ENCODE peak calls at places on chromosomes 6 and 20, in eight cellular contexts. L, M, Y, U, X, O, G and S are unnamed samples.

GRCh38 chr20:54041336-54041735 is 29.1 kb downstream of the BCAS1 start:
- DNase-seq in L (no peak), M (no peak), Y (no peak), U (no peak), X (no peak), O (no peak), G (no peak), S (no peak)

GRCh38 chr6:131952886-131953509 is 1.8 kb upstream of the CCN2 start:
- DNase-seq in L (no peak), M (no peak), Y (no peak), U (no peak), X (no peak), O (no peak), G (no peak), S (no peak)

GRCh38 chr6:53671111-53671510 is 5.6 kb upstream of the KLHL31 start:
- DNase-seq in L (no peak), M (no peak), Y (no peak), U (no peak), X (no peak), O (no peak), G (no peak), S (peak; percentile 44)

GRCh38 chr20:60039526-60039925 is 81.3 kb downstream of the CDH26 start:
- DNase-seq in L (no peak), M (no peak), Y (no peak), U (no peak), X (no peak), O (no peak), G (no peak), S (no peak)

GRCh38 chr6:144613859-144614258 is 328.7 kb downstream of the UTRN start:
- DNase-seq in L (no peak), M (peak; percentile 37), Y (no peak), U (no peak), X (no peak), O (no peak), G (no peak), S (no peak)

GRCh38 chr20:49690899-49691620 is 22.6 kb downstream of the B4GALT5 start:
- DNase-seq in L (no peak), M (no peak), Y (no peak), U (no peak), X (no peak), O (no peak), G (no peak), S (no peak)

GRCh38 chr6:106560966-106561740 is 68.1 kb downstream of the RTN4IP1 start:
- DNase-seq in L (no peak), M (peak; percentile 60), Y (no peak), U (no peak), X (no peak), O (no peak), G (no peak), S (no peak)

GRCh38 chr20:34998331-34998950 is 42.8 kb downstream of the MYH7B start:
- DNase-seq in L (no peak), M (peak; percentile 9), Y (no peak), U (no peak), X (no peak), O (no peak), G (no peak), S (no peak)

GRCh38 chr6:168086616-168087015 is 7.6 kb upstream of the FRMD1 start:
- DNase-seq in L (no peak), M (no peak), Y (peak; percentile 4), U (no peak), X (no peak), O (peak; percentile 31), G (no peak), S (no peak)

GRCh38 chr6:83637953-83638352 is 70.9 kb downstream of the SNAP91 start:
- DNase-seq in L (no peak), M (no peak), Y (no peak), U (no peak), X (no peak), O (no peak), G (no peak), S (no peak)

GRCh38 chr6:98547151-98547550 is 287.2 kb upstream of the POU3F2 start:
- DNase-seq in L (no peak), M (no peak), Y (no peak), U (no peak), X (no peak), O (no peak), G (no peak), S (no peak)

GRCh38 chr20:17611540-17612286 is 41.8 kb downstream of the DSTN start:
- DNase-seq in L (peak; percentile 41), M (peak; percentile 70), Y (no peak), U (no peak), X (no peak), O (peak; percentile 39), G (peak; percentile 5), S (peak; percentile 40)
- H3K4me1 ChIP-seq in L (peaks cover 17% of the 10 kb centered on the region), M (peaks cover 29% of the 10 kb centered on the region), Y (peaks cover 6% of the 10 kb centered on the region), U (peaks cover 18% of the 10 kb centered on the region), X (peaks cover 19% of the 10 kb centered on the region), O (peaks cover 44% of the 10 kb centered on the region), G (peaks cover 16% of the 10 kb centered on the region), S (peaks cover 8% of the 10 kb centered on the region)

DNA sequence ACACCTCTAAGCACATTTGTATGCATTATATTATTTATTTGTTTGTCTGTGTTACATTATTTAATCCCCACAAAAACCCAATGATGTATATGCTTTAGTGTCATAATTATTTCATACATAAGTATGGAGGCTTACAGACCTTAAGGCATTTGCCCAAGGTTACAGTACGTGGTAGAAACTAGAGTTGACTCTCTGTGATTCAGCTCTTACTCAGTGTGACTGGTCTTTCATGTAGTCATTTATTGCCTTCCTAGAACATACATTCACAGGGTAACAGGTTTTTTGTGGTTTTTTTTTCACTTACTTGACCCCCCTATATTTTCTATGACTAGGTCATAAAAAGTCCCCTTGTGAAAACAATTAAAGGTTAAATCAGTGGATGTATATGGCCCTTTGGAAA is 566.8 kb downstream of the TFAP2A start:
- DNase-seq in L (no peak), M (peak; percentile 88), Y (no peak), U (no peak), X (no peak), O (no peak), G (no peak), S (no peak)
- H3K9me3 ChIP-seq in L (no peaks in the 10 kb centered on the region), M (peaks cover 9% of the 10 kb centered on the region), Y (peaks cover 31% of the 10 kb centered on the region), U (peaks cover 37% of the 10 kb centered on the region), X (no peaks in the 10 kb centered on the region), O (no peaks in the 10 kb centered on the region), G (no peaks in the 10 kb centered on the region), S (no peaks in the 10 kb centered on the region)

GRCh38 chr6:37376078-37376743 is 22.4 kb downstream of the RNF8 start:
- DNase-seq in L (no peak), M (no peak), Y (no peak), U (no peak), X (no peak), O (no peak), G (no peak), S (no peak)
- H3K4me1 ChIP-seq in L (no peaks in the 10 kb centered on the region), M (peaks cover 15% of the 10 kb centered on the region), Y (no peaks in the 10 kb centered on the region), U (no peaks in the 10 kb centered on the region), X (peaks cover 15% of the 10 kb centered on the region), O (no peaks in the 10 kb centered on the region), G (no peaks in the 10 kb centered on the region), S (no peaks in the 10 kb centered on the region)

DNA sequence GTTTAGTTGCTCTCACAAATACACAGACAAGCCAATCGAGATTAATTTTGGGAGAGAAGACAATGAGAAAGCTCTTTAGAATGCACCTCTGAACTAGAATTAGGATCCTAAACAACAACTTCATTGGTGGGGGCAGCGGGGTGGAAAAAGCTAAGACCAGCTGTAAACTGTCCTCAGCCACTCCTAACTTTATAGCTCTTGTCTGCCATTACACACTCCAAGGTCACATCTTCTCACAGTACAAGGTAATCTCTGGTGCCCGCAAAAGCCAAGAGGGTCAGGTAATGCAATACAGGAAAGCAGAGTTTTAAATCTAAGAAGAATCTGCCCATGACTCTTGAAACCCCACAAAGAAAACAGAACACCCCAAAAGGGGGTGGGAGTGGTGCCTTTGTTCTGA is 17.8 kb upstream of the IL22RA2 start:
- DNase-seq in L (no peak), M (no peak), Y (no peak), U (no peak), X (no peak), O (no peak), G (no peak), S (no peak)
- H3K9me3 ChIP-seq in L (no peaks in the 10 kb centered on the region), M (peaks cover 7% of the 10 kb centered on the region), Y (peaks cover 5% of the 10 kb centered on the region), U (peaks cover 13% of the 10 kb centered on the region), X (no peaks in the 10 kb centered on the region), O (no peaks in the 10 kb centered on the region), G (no peaks in the 10 kb centered on the region), S (peaks cover 3% of the 10 kb centered on the region)

GRCh38 chr20:3894796-3895195 is 5.6 kb downstream of the PANK2 start:
- DNase-seq in L (no peak), M (no peak), Y (no peak), U (no peak), X (no peak), O (no peak), G (no peak), S (no peak)
- H3K4me1 ChIP-seq in L (peaks cover 24% of the 10 kb centered on the region), M (peaks cover 37% of the 10 kb centered on the region), Y (peaks cover 40% of the 10 kb centered on the region), U (peaks cover 18% of the 10 kb centered on the region), X (peaks cover 44% of the 10 kb centered on the region), O (peaks cover 92% of the 10 kb centered on the region), G (peaks cover 80% of the 10 kb centered on the region), S (peaks cover 17% of the 10 kb centered on the region)

GRCh38 chr6:109360791-109361190 is 21.5 kb downstream of the CD164 start:
- DNase-seq in L (no peak), M (no peak), Y (no peak), U (no peak), X (no peak), O (no peak), G (no peak), S (no peak)
- H3K9me3 ChIP-seq in L (no peaks in the 10 kb centered on the region), M (no peaks in the 10 kb centered on the region), Y (no peaks in the 10 kb centered on the region), U (no peaks in the 10 kb centered on the region), X (no peaks in the 10 kb centered on the region), O (no peaks in the 10 kb centered on the region), G (no peaks in the 10 kb centered on the region), S (no peaks in the 10 kb centered on the region)

DNA sequence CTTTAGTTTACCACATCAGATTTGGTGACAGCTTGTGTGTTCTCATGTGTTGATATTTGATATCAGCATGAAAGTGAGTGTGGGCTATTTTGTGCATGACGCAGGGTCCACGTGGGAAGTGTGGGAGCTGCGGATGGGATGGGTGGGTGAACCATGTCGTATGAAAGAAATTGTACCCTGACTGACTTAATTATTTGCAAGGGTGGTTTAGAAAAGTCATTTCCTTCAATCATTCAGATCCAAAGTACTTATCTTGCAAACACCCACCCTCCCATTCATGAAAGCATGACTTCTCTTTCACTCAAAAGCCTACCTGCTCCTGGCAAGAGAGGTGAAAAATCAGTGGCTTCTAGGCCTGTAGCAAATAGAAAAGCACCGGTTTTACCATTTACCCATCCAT is 91.8 kb upstream of the BACH2 start:
- DNase-seq in L (no peak), M (no peak), Y (no peak), U (no peak), X (no peak), O (no peak), G (no peak), S (no peak)
- H3K4me1 ChIP-seq in L (peaks cover 1% of the 10 kb centered on the region), M (no peaks in the 10 kb centered on the region), Y (peaks cover 6% of the 10 kb centered on the region), U (no peaks in the 10 kb centered on the region), X (no peaks in the 10 kb centered on the region), O (peaks cover 6% of the 10 kb centered on the region), G (no peaks in the 10 kb centered on the region), S (peaks cover 9% of the 10 kb centered on the region)

DNA sequence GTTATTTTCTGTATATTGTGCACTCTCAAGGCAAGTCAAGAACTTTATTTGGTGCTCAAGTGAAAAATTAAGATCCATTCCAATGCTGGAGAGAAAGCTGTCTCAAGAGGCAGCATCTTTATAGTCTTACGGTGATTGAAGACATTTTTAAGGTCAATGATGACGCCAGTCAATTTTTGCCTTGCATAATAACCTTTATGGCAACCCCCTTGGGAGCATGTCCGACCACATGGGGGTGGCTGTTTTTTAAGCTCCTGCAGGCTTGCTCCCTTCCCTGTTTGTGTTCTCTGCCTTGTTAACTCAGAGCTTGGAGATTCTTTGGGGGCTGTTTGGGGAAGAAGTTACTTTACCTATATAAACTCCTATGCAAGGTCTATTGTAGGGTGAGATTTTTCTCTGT is 109.6 kb upstream of the FERMT1 start:
- DNase-seq in L (no peak), M (no peak), Y (no peak), U (no peak), X (no peak), O (no peak), G (no peak), S (no peak)
- H3K9me3 ChIP-seq in L (no peaks in the 10 kb centered on the region), M (no peaks in the 10 kb centered on the region), Y (no peaks in the 10 kb centered on the region), U (no peaks in the 10 kb centered on the region), X (no peaks in the 10 kb centered on the region), O (no peaks in the 10 kb centered on the region), G (no peaks in the 10 kb centered on the region), S (no peaks in the 10 kb centered on the region)